ENCODE peak calls at places on chromosomes 5 and 9, in four cellular contexts. F is neural progenitor cell, V is HCT116, E is PC-3. Y is an unnamed sample.

GRCh38 chr9:69621735-69622460 is 50.3 kb downstream of the APBA1 start:
- DNase-seq in F (no peak), V (no peak), E (no peak), Y (no peak)

GRCh38 chr9:86201474-86202337 is 57.8 kb downstream of the C9orf153 start:
- DNase-seq in F (no peak), V (no peak), E (no peak), Y (no peak)

GRCh38 chr5:1551426-1551825 is 27.7 kb upstream of the LPCAT1 start:
- DNase-seq in F (no peak), V (no peak), E (no peak), Y (no peak)

GRCh38 chr9:129863059-129863690 is 27.9 kb downstream of the USP20 start:
- DNase-seq in F (no peak), V (no peak), E (no peak), Y (no peak)

GRCh38 chr5:177963966-177964365 is 32.1 kb downstream of the PROP1 start:
- DNase-seq in F (no peak), V (no peak), E (no peak), Y (no peak)

GRCh38 chr5:99060306-99061261 is 131.8 kb upstream of the CHD1 start:
- DNase-seq in F (peak), V (peak), E (peak), Y (peak)

GRCh38 chr5:73818357-73818756 is 192.4 kb downstream of the ARHGEF28 start:
- DNase-seq in F (no peak), V (no peak), E (peak), Y (no peak)

GRCh38 chr9:36204906-36205547 is 14.3 kb downstream of the CLTA start:
- DNase-seq in F (peak), V (no peak), E (no peak), Y (no peak)

GRCh38 chr5:88045931-88046461 is 222.6 kb downstream of the TMEM161B start:
- DNase-seq in F (peak), V (no peak), E (peak), Y (no peak)

GRCh38 chr5:128441923-128442322 is 96.1 kb downstream of the FBN2 start:
- DNase-seq in F (peak), V (no peak), E (no peak), Y (no peak)

GRCh38 chr9:35108461-35108860 is 5.5 kb upstream of the STOML2 start:
- DNase-seq in F (no peak), V (no peak), E (no peak), Y (no peak)

GRCh38 chr5:180323929-180324632 is 29.1 kb downstream of the GFPT2 start:
- DNase-seq in F (no peak), V (no peak), E (no peak), Y (no peak)

GRCh38 chr5:175464414-175465233 is 13.7 kb upstream of the SFXN1 start:
- DNase-seq in F (peak), V (peak), E (peak), Y (no peak)

GRCh38 chr9:14911046-14911445 is 818 bp upstream of the FREM1 start:
- DNase-seq in F (no peak), V (no peak), E (no peak), Y (no peak)

GRCh38 chr5:123651234-123651633 is 139.3 kb downstream of the CSNK1G3 start:
- DNase-seq in F (no peak), V (no peak), E (no peak), Y (no peak)

GRCh38 chr5:111950660-111951059 is 193.7 kb upstream of the NREP start:
- DNase-seq in F (no peak), V (no peak), E (peak), Y (no peak)

GRCh38 chr9:84375954-84376353 is 35.4 kb upstream of the SLC28A3 start:
- DNase-seq in F (no peak), V (no peak), E (no peak), Y (no peak)

GRCh38 chr9:125863920-125864319 is 116.7 kb downstream of the PBX3 start:
- DNase-seq in F (no peak), V (no peak), E (no peak), Y (no peak)

GRCh38 chr9:38311382-38312270 is 80.9 kb upstream of the ALDH1B1 start:
- DNase-seq in F (peak), V (no peak), E (no peak), Y (no peak)

GRCh38 chr5:141940695-141941271 is 17.1 kb downstream of the DELE1 start:
- DNase-seq in F (no peak), V (no peak), E (no peak), Y (no peak)

GRCh38 chr9:122978586-122978985 is 37.8 kb downstream of the RABGAP1 start:
- DNase-seq in F (no peak), V (no peak), E (peak), Y (no peak)

GRCh38 chr9:111731916-111732315 is 62.8 kb downstream of the SHOC1 start:
- DNase-seq in F (no peak), V (no peak), E (peak), Y (no peak)

GRCh38 chr5:115459844-115460243 is 84.7 kb downstream of the FEM1C start:
- DNase-seq in F (no peak), V (peak), E (peak), Y (no peak)

GRCh38 chr9:36995927-36996471 is 38.1 kb downstream of the PAX5 start:
- DNase-seq in F (peak), V (peak), E (peak), Y (no peak)

GRCh38 chr5:68454766-68455165 is 239.2 kb downstream of the PIK3R1 start:
- DNase-seq in F (no peak), V (no peak), E (no peak), Y (no peak)

GRCh38 chr9:81512641-81513040 is 176.7 kb downstream of the TLE1 start:
- DNase-seq in F (no peak), V (no peak), E (no peak), Y (no peak)

GRCh38 chr5:163379298-163380155 is 57.9 kb upstream of the CCNG1 start:
- DNase-seq in F (no peak), V (peak), E (peak), Y (no peak)

GRCh38 chr9:860706-861105 is 19.2 kb downstream of the DMRT1 start:
- DNase-seq in F (no peak), V (no peak), E (no peak), Y (no peak)

GRCh38 chr9:70816891-70817290 is 304.5 kb downstream of the TRPM3 start:
- DNase-seq in F (no peak), V (no peak), E (no peak), Y (no peak)

GRCh38 chr9:79473704-79474103 is 98.1 kb upstream of the TLE4 start:
- DNase-seq in F (no peak), V (no peak), E (no peak), Y (no peak)

GRCh38 chr5:100444961-100445360 is 90.2 kb upstream of the FAM174A start:
- DNase-seq in F (no peak), V (no peak), E (peak), Y (no peak)

GRCh38 chr9:136192289-136193126 is 12.4 kb downstream of the LHX3 start:
- DNase-seq in F (no peak), V (no peak), E (no peak), Y (no peak)
- H3K9ac ChIP-seq in F (no peak), V (no peak), E (no peak), Y (no peak)

GRCh38 chr5:132063090-132063911 is 2.8 kb downstream of the IL3 start:
- DNase-seq in F (peak), V (peak), E (peak), Y (no peak)
- TF ChIP-seq CTCF in F (peak), V (peak), E (peak), Y (peak)

GRCh38 chr9:2013688-2014087 is 1.5 kb upstream of the SMARCA2 start:
- DNase-seq in F (no peak), V (no peak), E (no peak), Y (no peak)
- H3K9ac ChIP-seq in F (no peak), V (no peak), E (no peak), Y (no peak)

DNA sequence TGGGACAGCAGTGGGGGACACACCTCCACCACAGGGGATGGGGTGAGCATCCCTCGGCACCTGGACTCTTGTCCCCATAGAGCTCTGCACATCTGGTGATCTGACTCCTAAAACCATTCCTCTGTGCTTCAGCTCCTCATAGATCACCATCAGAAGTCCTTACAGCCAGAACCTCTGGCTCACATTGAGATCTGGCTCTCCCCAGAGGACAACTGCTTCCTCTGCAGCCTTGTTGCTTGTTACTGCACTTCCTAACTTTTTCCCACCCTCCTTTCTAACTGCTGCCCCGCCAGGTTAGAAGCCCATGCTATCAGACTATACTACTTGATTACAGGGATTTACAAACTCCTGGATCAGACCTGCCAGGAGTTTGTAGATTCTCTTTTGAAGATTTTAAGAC is 64.5 kb downstream of the ARSB start:
- DNase-seq in F (no peak), V (no peak), E (peak), Y (no peak)
- TF ChIP-seq CTCF in F (peak), V (no peak), E (peak), Y (peak)

GRCh38 chr9:133163559-133164208 is at the start of gene GBGT1:
- DNase-seq in F (peak), V (no peak), E (no peak), Y (no peak)
- H3K9ac ChIP-seq in F (no peak), V (no peak), E (no peak), Y (peak)

GRCh38 chr9:22528485-22528884 is 81.9 kb downstream of the DMRTA1 start:
- DNase-seq in F (peak), V (peak), E (peak), Y (no peak)
- TF ChIP-seq CTCF in F (peak), V (peak), E (peak), Y (no peak)

GRCh38 chr5:54794437-54794970 is 190.9 kb downstream of the ESM1 start:
- DNase-seq in F (no peak), V (no peak), E (no peak), Y (no peak)
- H3K9ac ChIP-seq in F (no peak), V (no peak), E (no peak), Y (no peak)

GRCh38 chr9:90641090-90641489 is 1.5 kb downstream of the DIRAS2 start:
- DNase-seq in F (no peak), V (no peak), E (no peak), Y (no peak)

GRCh38 chr9:90647843-90648242 is 5.2 kb upstream of the DIRAS2 start:
- DNase-seq in F (no peak), V (no peak), E (no peak), Y (no peak)

GRCh38 chr9:90641868-90642558 is 611 bp downstream of the DIRAS2 start:
- DNase-seq in F (peak), V (no peak), E (no peak), Y (no peak)

GRCh38 chr9:90642570-90643539 is at the start of gene DIRAS2:
- DNase-seq in F (peak), V (peak), E (peak), Y (no peak)

GRCh38 chr9:90645721-90646120 is 3.1 kb upstream of the DIRAS2 start:
- DNase-seq in F (no peak), V (no peak), E (no peak), Y (no peak)
- TF ChIP-seq CTCF in F (no peak), V (no peak), E (no peak), Y (no peak)

DNA sequence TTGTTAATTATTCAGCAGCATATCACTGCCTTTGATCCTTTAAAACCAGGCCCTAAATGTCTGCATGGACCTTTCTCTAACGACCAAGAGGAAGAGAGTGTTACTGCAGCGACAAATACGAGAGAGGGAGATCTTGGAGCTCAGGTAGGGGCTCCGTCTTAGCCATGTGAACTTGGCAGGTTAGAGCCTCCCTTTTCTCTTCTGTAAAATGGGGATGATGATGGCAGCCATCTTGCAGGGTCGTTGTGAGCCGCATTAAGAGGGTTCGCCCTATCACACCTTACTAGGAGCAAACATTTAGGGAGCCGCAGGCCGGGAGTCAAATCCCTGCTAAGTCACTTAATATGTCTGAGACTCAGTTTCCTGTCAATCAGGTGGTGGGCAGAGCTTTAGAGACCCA is 1.6 kb downstream of the ENG start:
- DNase-seq in F (no peak), V (no peak), E (no peak), Y (no peak)
- H3K9ac ChIP-seq in F (no peak), V (no peak), E (no peak), Y (no peak)

GRCh38 chr9:17425379-17425778 is 153.5 kb upstream of the SH3GL2 start:
- DNase-seq in F (no peak), V (no peak), E (no peak), Y (no peak)
- TF ChIP-seq CTCF in F (no peak), V (no peak), E (no peak), Y (no peak)

Y was measured in keratinocyte.